ENCODE peak calls at places on chromosomes 2 and 18, in five cellular contexts. S is heart left ventricle, G is HCT116, Z is adrenal gland, D is transverse colon. Q is an unnamed sample.

GRCh38 chr2:5286370-5286769 is 405.8 kb upstream of the SOX11 start:
- DNase-seq in S (no peak), G (no peak), Z (no peak), D (no peak), Q (no peak)

GRCh38 chr18:13548944-13549878 is 177.1 kb downstream of the FAM210A start:
- DNase-seq in S (no peak), G (no peak), Z (peak; percentile 54), D (no peak), Q (no peak)

GRCh38 chr2:143468341-143468888 is 339.2 kb downstream of the ARHGAP15 start:
- DNase-seq in S (no peak), G (no peak), Z (no peak), D (no peak), Q (no peak)

GRCh38 chr2:54103454-54104314 is 11.7 kb upstream of the ACYP2 start:
- DNase-seq in S (no peak), G (peak; percentile 34), Z (peak; percentile 82), D (peak; percentile 44), Q (no peak)

GRCh38 chr18:76621184-76621583 is 126.1 kb upstream of the ZNF516 start:
- DNase-seq in S (no peak), G (no peak), Z (no peak), D (no peak), Q (no peak)

GRCh38 chr2:134122610-134123009 is 131.3 kb upstream of the MGAT5 start:
- DNase-seq in S (no peak), G (no peak), Z (no peak), D (no peak), Q (no peak)

GRCh38 chr18:34965108-34965507 is 76.1 kb upstream of the MAPRE2 start:
- DNase-seq in S (no peak), G (no peak), Z (no peak), D (no peak), Q (no peak)

GRCh38 chr2:177169810-177170514 is 42.6 kb upstream of the HNRNPA3 start:
- DNase-seq in S (no peak), G (no peak), Z (no peak), D (no peak), Q (no peak)

GRCh38 chr2:29165362-29166236 is 50.4 kb downstream of the CLIP4 start:
- DNase-seq in S (no peak), G (no peak), Z (no peak), D (no peak), Q (no peak)

GRCh38 chr2:231932985-231933915 is 7.1 kb upstream of the NPPC start:
- DNase-seq in S (no peak), G (no peak), Z (peak; percentile 23), D (no peak), Q (no peak)

GRCh38 chr2:157611726-157612125 is 16.9 kb downstream of the ACVR1C start:
- DNase-seq in S (no peak), G (no peak), Z (no peak), D (no peak), Q (no peak)

GRCh38 chr2:160703648-160704585 is 210.3 kb upstream of the RBMS1 start:
- DNase-seq in S (no peak), G (no peak), Z (no peak), D (peak; percentile 48), Q (no peak)

GRCh38 chr2:221791840-221792239 is 219.7 kb upstream of the EPHA4 start:
- DNase-seq in S (no peak), G (no peak), Z (no peak), D (no peak), Q (no peak)

GRCh38 chr18:46071894-46072867 is at the start of gene PSTPIP2:
- DNase-seq in S (peak; percentile 73), G (peak; percentile 22), Z (peak; percentile 81), D (peak; percentile 71), Q (peak; percentile 38)

GRCh38 chr18:9854801-9855676 is 30.7 kb upstream of the TXNDC2 start:
- DNase-seq in S (no peak), G (no peak), Z (no peak), D (no peak), Q (no peak)

GRCh38 chr2:128584296-128584900 is 265.7 kb upstream of the HS6ST1 start:
- DNase-seq in S (no peak), G (no peak), Z (peak; percentile 20), D (no peak), Q (no peak)

GRCh38 chr2:168030862-168031624 is 216.4 kb downstream of the STK39 start:
- DNase-seq in S (no peak), G (no peak), Z (no peak), D (no peak), Q (no peak)

GRCh38 chr2:228527481-228527880 is 346.0 kb upstream of the SPHKAP start:
- DNase-seq in S (no peak), G (no peak), Z (no peak), D (no peak), Q (no peak)

GRCh38 chr2:54267577-54267976 is 11.5 kb upstream of the TSPYL6 start:
- DNase-seq in S (no peak), G (no peak), Z (no peak), D (no peak), Q (no peak)

GRCh38 chr2:30662268-30663131 is 144.7 kb downstream of the CAPN13 start:
- DNase-seq in S (no peak), G (no peak), Z (no peak), D (peak; percentile 46), Q (no peak)

GRCh38 chr2:33042819-33043218 is 96.1 kb downstream of the LTBP1 start:
- DNase-seq in S (no peak), G (no peak), Z (no peak), D (no peak), Q (no peak)

GRCh38 chr2:238448031-238448955 is 21.6 kb downstream of the ASB1 start:
- DNase-seq in S (no peak), G (no peak), Z (peak; percentile 50), D (no peak), Q (no peak)

GRCh38 chr18:7317804-7318231 is 86.9 kb downstream of the LRRC30 start:
- DNase-seq in S (no peak), G (no peak), Z (no peak), D (no peak), Q (no peak)

GRCh38 chr2:66872056-66872821 is 437.3 kb downstream of the MEIS1 start:
- DNase-seq in S (no peak), G (no peak), Z (no peak), D (no peak), Q (no peak)

GRCh38 chr2:7193457-7193856 is 276.2 kb downstream of the RNF144A start:
- DNase-seq in S (no peak), G (no peak), Z (no peak), D (no peak), Q (no peak)

GRCh38 chr2:145068509-145068908 is 548.6 kb upstream of the ZEB2 start:
- DNase-seq in S (no peak), G (no peak), Z (no peak), D (no peak), Q (no peak)

GRCh38 chr2:170462433-170463205 is 252.5 kb upstream of the SP5 start:
- DNase-seq in S (no peak), G (no peak), Z (no peak), D (no peak), Q (no peak)

GRCh38 chr18:36329684-36330434 is 32.3 kb downstream of the FHOD3 start:
- DNase-seq in S (no peak), G (no peak), Z (peak; percentile 42), D (no peak), Q (no peak)

GRCh38 chr18:76394780-76395476 is 100.1 kb downstream of the ZNF516 start:
- DNase-seq in S (no peak), G (no peak), Z (peak; percentile 48), D (peak; percentile 6), Q (no peak)

GRCh38 chr2:71790261-71791038 is 337.1 kb downstream of the DYSF start:
- DNase-seq in S (no peak), G (no peak), Z (no peak), D (no peak), Q (no peak)

GRCh38 chr2:238701066-238701906 is 146.6 kb upstream of the TWIST2 start:
- DNase-seq in S (peak; percentile 15), G (no peak), Z (peak; percentile 39), D (no peak), Q (peak; percentile 3)

GRCh38 chr2:226796012-226796839 is 3.4 kb downstream of the IRS1 start:
- DNase-seq in S (no peak), G (no peak), Z (no peak), D (no peak), Q (no peak)

GRCh38 chr18:55547705-55548056 is 40.3 kb downstream of the TCF4 start:
- DNase-seq in S (no peak), G (no peak), Z (no peak), D (no peak), Q (no peak)

GRCh38 chr2:54968561-54969218 is 81.6 kb downstream of the RTN4 start:
- DNase-seq in S (no peak), G (no peak), Z (no peak), D (no peak), Q (no peak)

GRCh38 chr18:13216092-13216582 is 2.4 kb upstream of the LDLRAD4 start:
- DNase-seq in S (peak; percentile 77), G (peak; percentile 31), Z (peak; percentile 90), D (peak; percentile 90), Q (no peak)

GRCh38 chr18:48868468-48869466 is 82.0 kb downstream of the SMAD7 start:
- DNase-seq in S (no peak), G (no peak), Z (no peak), D (peak; percentile 19), Q (no peak)
- TF ChIP-seq POLR2A in S (no peak), G (no peak), Z (no peak), D (no peak), Q (no peak)

DNA sequence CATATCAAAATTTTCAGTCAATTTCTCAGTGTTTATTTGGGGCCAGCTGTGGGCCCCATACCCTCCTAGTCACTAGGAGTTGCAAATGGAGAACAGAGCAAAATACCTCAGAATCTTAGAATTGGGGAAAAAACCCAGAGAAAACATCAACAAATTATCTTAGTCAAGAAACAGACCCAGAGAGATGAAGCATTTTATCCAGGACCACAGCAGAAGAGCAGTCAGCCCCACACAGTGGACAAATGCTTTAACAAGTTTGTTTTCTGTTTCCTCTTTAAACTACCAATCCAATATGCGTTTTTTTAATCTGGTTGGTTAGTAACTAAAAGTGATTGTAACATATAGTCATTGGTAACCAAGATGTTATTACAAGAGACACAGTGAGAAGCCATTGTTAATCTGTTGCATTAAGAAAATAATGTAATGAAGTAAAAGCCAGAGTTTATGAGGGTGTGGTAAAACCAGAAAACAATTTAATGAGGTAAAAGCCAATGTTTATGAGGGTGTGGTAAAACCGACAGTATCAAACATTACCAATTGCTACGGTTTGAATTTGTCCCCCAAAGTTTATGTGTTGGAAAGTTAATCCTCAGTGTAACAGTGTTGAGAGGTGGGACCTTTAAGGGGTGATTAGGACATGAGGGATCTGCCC is 60.7 kb upstream of the COX7A2L start:
- DNase-seq in S (no peak), G (no peak), Z (no peak), D (no peak), Q (no peak)
- TF ChIP-seq CTCF in S (no peak), G (no peak), Z (no peak), D (no peak), Q (no peak)

GRCh38 chr2:113341191-113341590 is 62.5 kb upstream of the PAX8 start:
- DNase-seq in S (no peak), G (no peak), Z (peak; percentile 24), D (no peak), Q (no peak)
- TF ChIP-seq POLR2A in S (no peak), G (no peak), Z (no peak), D (no peak), Q (no peak)

DNA sequence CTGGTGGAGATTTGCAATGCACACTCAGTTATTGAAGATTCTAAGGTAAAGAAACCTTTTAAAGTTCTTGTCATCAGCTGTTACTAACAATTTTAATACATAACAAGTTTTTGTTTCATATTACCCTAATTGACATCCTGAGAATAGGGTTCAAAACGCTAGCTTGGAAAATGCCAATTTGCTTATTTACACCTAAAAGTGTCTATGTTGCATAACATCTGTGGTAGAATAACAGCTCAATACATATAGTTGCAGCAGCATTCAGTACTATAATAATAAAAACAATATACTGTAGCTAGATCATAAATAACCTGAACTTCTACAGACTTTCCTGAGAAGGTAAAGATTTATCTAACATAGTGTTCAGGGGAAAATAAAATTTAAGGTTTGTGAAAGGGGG is 219.0 kb downstream of the OSR1 start:
- DNase-seq in S (no peak), G (no peak), Z (no peak), D (no peak), Q (no peak)
- TF ChIP-seq CTCF in S (no peak), G (no peak), Z (no peak), D (no peak), Q (no peak)

Q was measured in tibial nerve.